ENCODE peak calls at places on chromosomes 13 and 19, in seven cellular contexts. E is foreskin fibroblast, F is LHCN-M2, O is cerebellum, G is A549, P is nephron progenitor cell, M is hepatocyte. B is an unnamed sample.

GRCh38 chr19:29834991-29835390 is 23.2 kb downstream of the CCNE1 start:
- DNase-seq in E (no peak), F (no peak), O (no peak), G (no peak), P (no peak), M (no peak), B (no peak)

GRCh38 chr19:10252707-10253106 is 693 bp downstream of the MRPL4 start:
- DNase-seq in E (no peak), F (no peak), O (no peak), G (no peak), P (no peak), M (no peak), B (no peak)

GRCh38 chr19:17447704-17448189 is 721 bp downstream of the TMEM221 start:
- DNase-seq in E (no peak), F (no peak), O (no peak), G (no peak), P (no peak), M (no peak), B (no peak)

GRCh38 chr19:1264801-1265610 is 4.1 kb upstream of the CIRBP start:
- DNase-seq in E (peak), F (peak), O (no peak), G (peak), P (peak), M (peak), B (peak)

GRCh38 chr19:31334849-31335624 is 14.2 kb downstream of the TSHZ3 start:
- DNase-seq in E (no peak), F (no peak), O (no peak), G (no peak), P (no peak), M (no peak), B (peak)

GRCh38 chr19:37975596-37976515 is 68.8 kb downstream of the SIPA1L3 start:
- DNase-seq in E (no peak), F (no peak), O (no peak), G (no peak), P (no peak), M (no peak), B (no peak)

GRCh38 chr13:103218253-103218652 is 152.0 kb upstream of the SLC10A2 start:
- DNase-seq in E (no peak), F (no peak), O (no peak), G (no peak), P (no peak), M (no peak), B (no peak)

GRCh38 chr13:44068169-44068568 is 188.5 kb downstream of the LACC1 start:
- DNase-seq in E (peak), F (peak), O (no peak), G (no peak), P (no peak), M (no peak), B (no peak)

GRCh38 chr19:19459099-19459498 is 53.6 kb downstream of the GATAD2A start:
- DNase-seq in E (no peak), F (peak), O (no peak), G (no peak), P (no peak), M (no peak), B (no peak)

GRCh38 chr19:756232-756631 is 5.3 kb downstream of the MISP start:
- DNase-seq in E (peak), F (peak), O (no peak), G (peak), P (no peak), M (no peak), B (peak)

GRCh38 chr19:6133231-6133630 is 2.2 kb upstream of the ACSBG2 start:
- DNase-seq in E (no peak), F (no peak), O (no peak), G (no peak), P (no peak), M (no peak), B (no peak)

GRCh38 chr19:42197375-42197817 is 20.1 kb downstream of the DEDD2 start:
- DNase-seq in E (no peak), F (no peak), O (no peak), G (no peak), P (no peak), M (peak), B (no peak)

GRCh38 chr13:64154514-64154913 is 2738.9 kb upstream of the PCDH20 start:
- DNase-seq in E (peak), F (peak), O (no peak), G (no peak), P (no peak), M (no peak), B (peak)

GRCh38 chr13:29436291-29436690 is 159.2 kb downstream of the SLC7A1 start:
- DNase-seq in E (peak), F (peak), O (no peak), G (no peak), P (no peak), M (no peak), B (no peak)

GRCh38 chr19:13302521-13303270 is 152.5 kb downstream of the IER2 start:
- DNase-seq in E (no peak), F (no peak), O (peak), G (no peak), P (no peak), M (no peak), B (no peak)

GRCh38 chr13:20114066-20114465 is 46.8 kb downstream of the GJA3 start:
- DNase-seq in E (no peak), F (no peak), O (no peak), G (no peak), P (no peak), M (no peak), B (no peak)

GRCh38 chr13:94009696-94010095 is 469.8 kb downstream of the DCT start:
- DNase-seq in E (peak), F (peak), O (no peak), G (no peak), P (no peak), M (no peak), B (no peak)

GRCh38 chr13:113737803-113738202 is 21.2 kb upstream of the TMEM255B start:
- DNase-seq in E (no peak), F (no peak), O (no peak), G (no peak), P (no peak), M (no peak), B (no peak)

GRCh38 chr19:41993612-41994483 is at the start of gene ATP1A3:
- DNase-seq in E (peak), F (peak), O (peak), G (peak), P (peak), M (peak), B (peak)

B was measured in ACHN.